ENCODE peak calls at places on chromosomes 1 and 21, in six cellular contexts. E, X, S, Q, W and M are unnamed samples.

GRCh38 chr1:37360011-37360410 is 114.4 kb upstream of the ZC3H12A start:
- DNase-seq in Q (no peak), S (no peak), E (no peak), X (no peak), W (no peak), M (no peak)

GRCh38 chr1:176897350-176898236 is 266.9 kb downstream of the ASTN1 start:
- DNase-seq in Q (peak), X (no peak), W (no peak), S (peak), E (no peak), M (no peak)

GRCh38 chr21:32306021-32306780 is 7.5 kb downstream of the MRAP start:
- DNase-seq in S (peak), W (no peak), E (no peak), X (no peak), Q (peak), M (no peak)

GRCh38 chr1:25432749-25433388 is 2.2 kb downstream of the MACO1 start:
- DNase-seq in E (no peak), Q (no peak), X (no peak), S (no peak), W (no peak), M (no peak)

GRCh38 chr1:232538224-232538942 is 91.5 kb downstream of the SIPA1L2 start:
- DNase-seq in E (no peak), X (no peak), S (no peak), Q (no peak), W (no peak), M (no peak)

GRCh38 chr21:35646606-35647005 is 413.7 kb downstream of the SETD4 start:
- DNase-seq in X (no peak), E (no peak), Q (no peak), W (no peak), S (no peak), M (no peak)

GRCh38 chr1:41578712-41579335 is 94.3 kb upstream of the EDN2 start:
- DNase-seq in E (no peak), S (no peak), X (no peak), W (no peak), Q (no peak), M (no peak)

GRCh38 chr1:92441316-92442311 is 45.1 kb downstream of the GFI1 start:
- DNase-seq in S (no peak), W (no peak), X (no peak), Q (peak), E (no peak), M (no peak)

GRCh38 chr1:200233393-200233792 is 176.4 kb downstream of the ZNF281 start:
- DNase-seq in S (no peak), W (no peak), Q (no peak), E (no peak), X (no peak), M (no peak)

GRCh38 chr1:166164995-166165660 is 1.7 kb downstream of the FAM78B start:
- DNase-seq in X (no peak), Q (peak), S (no peak), E (peak), W (no peak), M (peak)

GRCh38 chr1:182716740-182717720 is 32.6 kb upstream of the RGS8 start:
- DNase-seq in S (no peak), W (no peak), X (peak), Q (no peak), E (no peak), M (no peak)

GRCh38 chr1:41370225-41370624 is 9.0 kb downstream of the FOXO6 start:
- DNase-seq in X (no peak), Q (no peak), S (no peak), E (no peak), W (no peak), M (no peak)

GRCh38 chr1:155175927-155176371 is 2.3 kb downstream of the TRIM46 start:
- DNase-seq in X (no peak), S (no peak), Q (peak), W (no peak), E (peak), M (peak)

GRCh38 chr1:172826096-172826741 is 167.3 kb downstream of the FASLG start:
- DNase-seq in E (peak), X (no peak), W (no peak), S (no peak), Q (peak), M (peak)

GRCh38 chr1:212119397-212119837 is 83.9 kb downstream of the DTL start:
- DNase-seq in E (no peak), Q (no peak), S (no peak), W (no peak), X (no peak), M (no peak)

GRCh38 chr1:193520472-193520871 is 334.1 kb upstream of the B3GALT2 start:
- DNase-seq in X (no peak), E (no peak), S (no peak), Q (no peak), W (no peak), M (no peak)

GRCh38 chr1:21904725-21905520 is 32.2 kb downstream of the HSPG2 start:
- DNase-seq in Q (peak), E (peak), X (no peak), S (no peak), W (peak), M (peak)

GRCh38 chr1:206933333-206933945 is 11.7 kb upstream of the FCMR start:
- DNase-seq in S (no peak), Q (no peak), E (no peak), X (no peak), W (no peak), M (no peak)

GRCh38 chr1:156858555-156858956 is 361 bp downstream of the INSRR start:
- DNase-seq in S (no peak), W (no peak), X (no peak), E (no peak), Q (no peak), M (no peak)

GRCh38 chr1:184456189-184456588 is 69.4 kb downstream of the C1orf21 start:
- DNase-seq in Q (no peak), E (no peak), W (no peak), S (no peak), X (no peak), M (no peak)

GRCh38 chr1:90725341-90725960 is 8.3 kb upstream of the BARHL2 start:
- DNase-seq in X (no peak), W (no peak), E (no peak), Q (no peak), S (no peak), M (no peak)

GRCh38 chr1:234140388-234140787 is 232.9 kb upstream of the COA6 start:
- DNase-seq in E (no peak), S (no peak), X (no peak), Q (no peak), W (no peak), M (no peak)

GRCh38 chr1:243728192-243728570 is 121.9 kb downstream of the AKT3 start:
- DNase-seq in X (no peak), E (no peak), S (no peak), Q (no peak), W (no peak), M (no peak)

GRCh38 chr1:201282931-201283829 is at the start of gene PKP1:
- DNase-seq in W (no peak), E (no peak), X (no peak), S (no peak), Q (peak), M (peak)

GRCh38 chr1:52571783-52572182 is 18.9 kb upstream of the TUT4 start:
- DNase-seq in S (no peak), W (no peak), Q (no peak), X (no peak), E (no peak), M (no peak)

GRCh38 chr1:227356582-227357228 is 38.4 kb upstream of the CDC42BPA start:
- DNase-seq in E (no peak), X (no peak), Q (no peak), S (no peak), W (no peak), M (no peak)

DNA sequence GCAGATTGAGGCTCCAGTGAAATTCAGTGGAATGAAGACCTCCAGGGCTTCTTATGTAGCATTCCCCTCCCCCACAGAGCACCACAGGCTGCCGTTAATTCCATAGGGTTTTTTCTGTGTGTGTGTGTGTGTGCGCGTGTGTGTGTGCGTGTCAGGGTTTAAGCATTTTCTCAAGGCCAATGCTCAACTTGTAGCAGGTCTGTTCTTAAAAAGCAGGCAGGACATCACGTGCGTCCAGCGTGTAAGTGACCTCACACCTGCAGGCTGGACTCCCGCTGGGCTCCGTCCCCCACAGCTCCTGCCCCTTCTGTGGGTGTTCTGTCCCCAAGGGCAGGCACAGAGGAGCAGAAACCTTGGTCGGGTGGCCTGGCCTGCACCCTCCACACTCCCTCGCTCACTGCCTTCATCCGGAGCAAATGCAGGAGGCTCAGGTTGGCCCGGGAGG is 5.3 kb downstream of the PRDM16 start:
- DNase-seq in X (no peak), E (peak), S (no peak), Q (no peak), W (no peak), M (no peak)
- H3K27ac ChIP-seq in X (no peak), E (peak), S (no peak), Q (no peak), W (no peak), M (no peak)

DNA sequence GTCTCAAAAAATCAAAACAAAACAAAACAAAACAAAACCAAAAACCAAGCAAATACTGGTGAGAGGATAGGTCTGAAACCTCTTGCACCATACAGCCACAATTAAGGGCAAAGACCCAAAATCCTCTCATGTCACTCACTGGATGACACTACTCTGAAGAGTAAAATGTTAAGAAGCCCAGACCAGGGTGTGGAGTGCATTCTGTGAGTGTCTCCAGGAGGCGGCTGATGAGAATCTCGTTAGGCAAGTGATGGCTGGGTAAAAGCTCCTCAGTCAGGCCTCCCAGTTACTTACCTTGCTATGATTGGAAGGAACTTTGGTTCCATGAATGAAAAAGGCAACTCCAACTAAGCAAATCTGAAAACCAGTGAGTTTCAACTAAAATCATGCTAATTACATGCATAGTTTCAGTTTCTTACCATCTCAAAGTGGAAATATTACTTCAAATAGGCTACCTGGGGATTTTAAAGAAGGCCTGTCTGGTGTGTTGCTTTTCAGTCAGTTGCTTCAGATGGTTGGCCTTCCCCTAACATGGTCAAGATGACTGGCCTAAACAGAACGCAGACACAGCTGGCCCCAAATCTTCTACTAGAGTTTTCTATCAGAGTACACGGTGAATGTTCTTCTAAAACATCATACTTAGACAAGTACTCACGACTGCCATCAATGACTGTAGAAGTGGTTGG is 95.1 kb downstream of the KIAA0319L start:
- DNase-seq in W (no peak), X (peak), S (no peak), E (no peak), Q (no peak), M (no peak)
- H3K27ac ChIP-seq in W (no peak), X (peak), S (no peak), E (no peak), Q (no peak), M (no peak)

GRCh38 chr1:224408294-224408590 is 26.4 kb downstream of the WDR26 start:
- DNase-seq in E (no peak), S (no peak), X (no peak), Q (no peak), W (no peak), M (no peak)

GRCh38 chr1:224407546-224408293 is 26.9 kb downstream of the WDR26 start:
- DNase-seq in Q (no peak), E (no peak), X (no peak), S (no peak), W (no peak), M (no peak)

GRCh38 chr1:224406216-224406615 is 28.4 kb downstream of the WDR26 start:
- DNase-seq in S (no peak), E (no peak), W (no peak), Q (no peak), X (no peak), M (no peak)

GRCh38 chr1:224411766-224412165 is 22.8 kb downstream of the WDR26 start:
- DNase-seq in X (no peak), W (no peak), S (no peak), Q (no peak), E (no peak), M (no peak)
- H3K27ac ChIP-seq in X (no peak), W (no peak), S (no peak), Q (no peak), E (no peak), M (no peak)

DNA sequence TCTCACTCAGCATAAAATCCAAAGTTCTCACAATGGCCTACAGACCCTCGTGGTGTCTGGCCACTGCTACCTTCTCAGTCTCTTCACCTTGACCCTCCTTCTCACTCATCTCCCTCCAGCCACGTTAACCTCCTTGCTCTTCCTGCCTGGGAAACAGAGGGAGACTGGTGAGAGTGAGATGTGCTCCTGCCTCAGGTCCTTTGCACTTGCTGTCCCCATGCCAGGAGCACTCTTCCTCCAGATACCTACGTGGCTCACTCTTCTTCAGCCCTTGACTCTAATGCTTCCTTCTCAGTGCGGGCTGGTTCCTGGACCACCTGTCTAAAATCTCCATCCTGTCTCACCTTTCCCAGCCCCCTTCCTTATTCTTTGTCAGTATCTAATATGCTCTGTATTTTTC is 24.7 kb downstream of the TRIM62 start:
- DNase-seq in E (no peak), S (no peak), Q (no peak), W (no peak), X (no peak), M (no peak)
- H3K27ac ChIP-seq in E (no peak), S (peak), Q (no peak), W (no peak), X (no peak), M (no peak)

GRCh38 chr1:101366513-101367215 is 129.8 kb downstream of the S1PR1 start:
- DNase-seq in E (no peak), X (no peak), Q (no peak), S (no peak), W (peak), M (no peak)

GRCh38 chr1:101370488-101370887 is 133.7 kb downstream of the S1PR1 start:
- DNase-seq in E (no peak), X (no peak), Q (no peak), S (no peak), W (no peak), M (no peak)

GRCh38 chr1:101376121-101377095 is 139.6 kb downstream of the S1PR1 start:
- DNase-seq in Q (no peak), E (no peak), X (no peak), S (no peak), W (no peak), M (no peak)

GRCh38 chr1:101373570-101373969 is 136.8 kb downstream of the S1PR1 start:
- DNase-seq in Q (no peak), E (no peak), S (no peak), X (no peak), W (no peak), M (no peak)

DNA sequence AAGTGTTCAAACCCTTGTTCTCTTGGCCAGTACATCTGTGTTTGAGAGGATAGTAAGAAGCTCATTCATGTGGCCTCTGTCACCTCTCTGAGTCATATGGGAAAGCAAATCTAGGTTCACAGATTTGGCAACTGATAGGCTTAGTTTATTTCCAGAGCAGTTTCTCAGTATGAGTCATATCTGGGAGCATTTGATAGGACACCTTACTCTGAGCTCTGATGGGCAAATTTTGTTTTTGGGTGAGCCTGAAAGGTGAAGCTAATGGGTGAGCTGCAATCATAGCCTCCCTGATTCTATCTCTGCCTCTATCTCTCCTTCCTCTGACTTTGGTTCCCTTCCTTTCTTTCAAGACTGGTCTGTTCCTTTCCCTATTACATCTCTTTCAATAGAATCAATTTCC is 134.4 kb downstream of the S1PR1 start:
- DNase-seq in X (peak), W (peak), E (no peak), S (no peak), Q (no peak), M (no peak)
- H3K27ac ChIP-seq in X (peak), W (no peak), E (no peak), S (no peak), Q (no peak), M (no peak)

DNA sequence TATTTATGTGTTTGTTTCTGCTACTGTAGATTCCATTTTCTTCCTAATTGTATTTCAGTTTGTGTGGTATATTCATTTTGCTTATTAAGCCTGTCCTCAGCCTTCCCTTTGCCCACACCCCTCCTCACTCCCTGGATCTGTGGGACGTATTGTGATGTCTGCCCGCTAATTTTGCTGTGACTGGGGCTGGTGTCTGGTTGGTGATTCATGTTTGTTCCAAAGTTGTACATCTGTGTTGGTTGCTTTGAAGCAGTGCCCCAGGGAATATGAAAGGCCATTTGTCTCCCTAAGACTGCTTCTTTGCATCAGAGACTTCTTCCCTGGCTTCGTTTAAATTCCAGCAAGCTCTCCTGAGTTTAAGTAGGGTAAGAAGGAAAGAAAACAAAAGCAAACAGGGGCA is 289.5 kb upstream of the SGIP1 start:
- DNase-seq in Q (no peak), S (peak), X (no peak), E (no peak), W (no peak), M (no peak)
- H3K27ac ChIP-seq in Q (no peak), S (peak), X (no peak), E (no peak), W (no peak), M (peak)

DNA sequence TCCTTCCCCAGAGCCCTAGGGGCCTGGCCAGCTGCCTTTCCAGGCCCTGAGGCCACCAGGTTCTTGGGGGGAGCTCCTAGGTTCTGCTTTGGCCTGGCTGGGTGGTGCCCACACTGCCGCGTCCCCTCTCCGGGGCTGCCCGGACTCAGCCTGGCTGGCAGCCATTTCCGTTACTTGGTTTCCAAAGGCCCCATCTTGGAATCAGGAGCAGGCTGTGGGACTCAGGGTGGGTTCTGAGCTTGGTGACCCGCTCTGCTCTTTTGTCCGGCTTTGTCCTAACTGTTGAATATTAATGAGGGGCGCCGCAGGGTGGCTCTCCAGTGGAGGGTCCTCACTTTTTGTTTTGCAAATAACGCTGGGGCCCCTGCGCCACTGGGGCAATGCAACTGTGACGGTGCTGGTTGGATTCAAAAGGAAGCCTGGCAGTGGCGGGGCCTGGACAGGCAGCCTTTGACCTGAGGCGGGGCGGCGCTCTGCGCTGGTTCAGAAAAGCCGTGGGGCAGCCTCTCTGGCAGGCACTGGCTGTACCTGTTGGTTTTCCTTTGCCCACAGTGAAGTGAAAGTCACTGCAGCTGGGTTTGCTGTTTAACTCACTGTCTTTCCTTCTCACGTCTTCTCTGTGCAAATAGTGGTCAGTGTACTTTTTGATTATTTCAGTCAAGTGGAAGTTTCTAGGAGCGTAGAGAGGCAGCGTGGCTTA is 20.2 kb downstream of the SKI start:
- DNase-seq in E (no peak), X (no peak), W (no peak), Q (peak), S (no peak), M (no peak)
- H3K27ac ChIP-seq in E (peak), X (no peak), W (no peak), Q (peak), S (peak), M (peak)

GRCh38 chr1:33347650-33347992 is 26.7 kb upstream of the A3GALT2 start:
- DNase-seq in X (no peak), E (peak), Q (peak), S (no peak), W (no peak), M (peak)
- H3K27ac ChIP-seq in X (peak), E (peak), Q (peak), S (peak), W (peak), M (peak)